ENCODE peak calls at places on chromosomes 2 and 18, in seven cellular contexts. One of them, this sample, is unnamed.

GRCh38 chr2:129915303-129915840 is 64.1 kb upstream of the RAB6C start:
- DNase-seq in psoas muscle: no peak
- DNase-seq in effector memory CD4-positive, alpha-beta T cell: no peak
- DNase-seq in aorta: peak; percentile 3
- DNase-seq in IMR-90: no peak
- DNase-seq in heart right ventricle: no peak
- DNase-seq in uterus: no peak
- DNase-seq in this sample: no peak

GRCh38 chr2:86284401-86284841 is 53.0 kb downstream of the REEP1 start:
- DNase-seq in psoas muscle: peak; percentile 71
- DNase-seq in effector memory CD4-positive, alpha-beta T cell: no peak
- DNase-seq in aorta: no peak
- DNase-seq in IMR-90: no peak
- DNase-seq in heart right ventricle: peak; percentile 69
- DNase-seq in uterus: no peak
- DNase-seq in this sample: no peak

GRCh38 chr2:117942958-117943672 is 70.8 kb downstream of the CCDC93 start:
- DNase-seq in psoas muscle: no peak
- DNase-seq in effector memory CD4-positive, alpha-beta T cell: no peak
- DNase-seq in aorta: no peak
- DNase-seq in IMR-90: peak; percentile 79
- DNase-seq in heart right ventricle: no peak
- DNase-seq in uterus: no peak
- DNase-seq in this sample: no peak

GRCh38 chr2:65228249-65228750 is 669 bp downstream of the ACTR2 start:
- DNase-seq in psoas muscle: no peak
- DNase-seq in effector memory CD4-positive, alpha-beta T cell: peak; percentile 34
- DNase-seq in aorta: no peak
- DNase-seq in IMR-90: peak; percentile 39
- DNase-seq in heart right ventricle: no peak
- DNase-seq in uterus: no peak
- DNase-seq in this sample: no peak

GRCh38 chr2:55616509-55617159 is 788 bp downstream of the PPP4R3B start:
- DNase-seq in psoas muscle: no peak
- DNase-seq in effector memory CD4-positive, alpha-beta T cell: peak; percentile 31
- DNase-seq in aorta: no peak
- DNase-seq in IMR-90: peak; percentile 68
- DNase-seq in heart right ventricle: no peak
- DNase-seq in uterus: no peak
- DNase-seq in this sample: no peak

GRCh38 chr2:241033994-241034393 is 35.6 kb downstream of the SNED1 start:
- DNase-seq in psoas muscle: no peak
- DNase-seq in effector memory CD4-positive, alpha-beta T cell: no peak
- DNase-seq in aorta: no peak
- DNase-seq in IMR-90: no peak
- DNase-seq in heart right ventricle: no peak
- DNase-seq in uterus: no peak
- DNase-seq in this sample: no peak

GRCh38 chr2:14533106-14533757 is 99.3 kb upstream of the LRATD1 start:
- DNase-seq in psoas muscle: no peak
- DNase-seq in effector memory CD4-positive, alpha-beta T cell: no peak
- DNase-seq in aorta: no peak
- DNase-seq in IMR-90: no peak
- DNase-seq in heart right ventricle: no peak
- DNase-seq in uterus: no peak
- DNase-seq in this sample: no peak

GRCh38 chr2:144477281-144477942 is 42.5 kb downstream of the ZEB2 start:
- DNase-seq in psoas muscle: no peak
- DNase-seq in effector memory CD4-positive, alpha-beta T cell: no peak
- DNase-seq in aorta: no peak
- DNase-seq in IMR-90: peak; percentile 74
- DNase-seq in heart right ventricle: no peak
- DNase-seq in uterus: no peak
- DNase-seq in this sample: no peak

GRCh38 chr2:230179086-230179485 is 40.7 kb downstream of the SP110 start:
- DNase-seq in psoas muscle: no peak
- DNase-seq in effector memory CD4-positive, alpha-beta T cell: no peak
- DNase-seq in aorta: no peak
- DNase-seq in IMR-90: no peak
- DNase-seq in heart right ventricle: no peak
- DNase-seq in uterus: no peak
- DNase-seq in this sample: no peak

GRCh38 chr18:68763082-68763481 is 34.8 kb upstream of the CCDC102B start:
- DNase-seq in psoas muscle: no peak
- DNase-seq in effector memory CD4-positive, alpha-beta T cell: no peak
- DNase-seq in aorta: no peak
- DNase-seq in IMR-90: peak; percentile 41
- DNase-seq in heart right ventricle: no peak
- DNase-seq in uterus: no peak
- DNase-seq in this sample: no peak

GRCh38 chr18:59067873-59068272 is 71.8 kb upstream of the SEC11C start:
- DNase-seq in psoas muscle: no peak
- DNase-seq in effector memory CD4-positive, alpha-beta T cell: no peak
- DNase-seq in aorta: no peak
- DNase-seq in IMR-90: peak; percentile 18
- DNase-seq in heart right ventricle: no peak
- DNase-seq in uterus: no peak
- DNase-seq in this sample: no peak

GRCh38 chr18:8140841-8141501 is 468.3 kb upstream of the RAB12 start:
- DNase-seq in psoas muscle: peak; percentile 68
- DNase-seq in effector memory CD4-positive, alpha-beta T cell: no peak
- DNase-seq in aorta: no peak
- DNase-seq in IMR-90: peak; percentile 82
- DNase-seq in heart right ventricle: peak; percentile 26
- DNase-seq in uterus: peak; percentile 78
- DNase-seq in this sample: peak; percentile 70

GRCh38 chr2:26088038-26088643 is 54.3 kb downstream of the RAB10 start:
- DNase-seq in psoas muscle: no peak
- DNase-seq in effector memory CD4-positive, alpha-beta T cell: no peak
- DNase-seq in aorta: no peak
- DNase-seq in IMR-90: peak; percentile 36
- DNase-seq in heart right ventricle: no peak
- DNase-seq in uterus: no peak
- DNase-seq in this sample: no peak

GRCh38 chr2:225667465-225667864 is 268.0 kb downstream of the NYAP2 start:
- DNase-seq in psoas muscle: no peak
- DNase-seq in effector memory CD4-positive, alpha-beta T cell: no peak
- DNase-seq in aorta: no peak
- DNase-seq in IMR-90: no peak
- DNase-seq in heart right ventricle: no peak
- DNase-seq in uterus: no peak
- DNase-seq in this sample: no peak

GRCh38 chr2:43092520-43093179 is 133.8 kb downstream of the ZFP36L2 start:
- DNase-seq in psoas muscle: no peak
- DNase-seq in effector memory CD4-positive, alpha-beta T cell: no peak
- DNase-seq in aorta: peak; percentile 45
- DNase-seq in IMR-90: no peak
- DNase-seq in heart right ventricle: no peak
- DNase-seq in uterus: no peak
- DNase-seq in this sample: no peak

GRCh38 chr2:59006204-59006603 is 765.1 kb upstream of the FANCL start:
- DNase-seq in psoas muscle: no peak
- DNase-seq in effector memory CD4-positive, alpha-beta T cell: no peak
- DNase-seq in aorta: no peak
- DNase-seq in IMR-90: no peak
- DNase-seq in heart right ventricle: no peak
- DNase-seq in uterus: no peak
- DNase-seq in this sample: no peak

GRCh38 chr2:230217424-230217823 is 2.4 kb downstream of the SP110 start:
- DNase-seq in psoas muscle: no peak
- DNase-seq in effector memory CD4-positive, alpha-beta T cell: no peak
- DNase-seq in aorta: no peak
- DNase-seq in IMR-90: no peak
- DNase-seq in heart right ventricle: no peak
- DNase-seq in uterus: no peak
- DNase-seq in this sample: no peak

GRCh38 chr2:150134223-150134858 is 353.1 kb downstream of the RND3 start:
- DNase-seq in psoas muscle: no peak
- DNase-seq in effector memory CD4-positive, alpha-beta T cell: no peak
- DNase-seq in aorta: no peak
- DNase-seq in IMR-90: peak; percentile 51
- DNase-seq in heart right ventricle: no peak
- DNase-seq in uterus: no peak
- DNase-seq in this sample: no peak

GRCh38 chr2:189393440-189394111 is 47.7 kb upstream of the WDR75 start:
- DNase-seq in psoas muscle: no peak
- DNase-seq in effector memory CD4-positive, alpha-beta T cell: no peak
- DNase-seq in aorta: no peak
- DNase-seq in IMR-90: peak; percentile 99
- DNase-seq in heart right ventricle: no peak
- DNase-seq in uterus: no peak
- DNase-seq in this sample: no peak

GRCh38 chr2:97011977-97012569 is 25.7 kb upstream of the FAM178B start:
- DNase-seq in psoas muscle: no peak
- DNase-seq in effector memory CD4-positive, alpha-beta T cell: no peak
- DNase-seq in aorta: no peak
- DNase-seq in IMR-90: peak; percentile 70
- DNase-seq in heart right ventricle: no peak
- DNase-seq in uterus: no peak
- DNase-seq in this sample: no peak

GRCh38 chr18:492451-492850 is 8.1 kb downstream of the COLEC12 start:
- DNase-seq in psoas muscle: no peak
- DNase-seq in effector memory CD4-positive, alpha-beta T cell: no peak
- DNase-seq in aorta: no peak
- DNase-seq in IMR-90: no peak
- DNase-seq in heart right ventricle: no peak
- DNase-seq in uterus: no peak
- DNase-seq in this sample: no peak

GRCh38 chr18:493974-494601 is 6.4 kb downstream of the COLEC12 start:
- DNase-seq in psoas muscle: no peak
- DNase-seq in effector memory CD4-positive, alpha-beta T cell: no peak
- DNase-seq in aorta: no peak
- DNase-seq in IMR-90: peak; percentile 54
- DNase-seq in heart right ventricle: no peak
- DNase-seq in uterus: no peak
- DNase-seq in this sample: no peak

GRCh38 chr18:495452-495851 is 5.0 kb downstream of the COLEC12 start:
- DNase-seq in psoas muscle: no peak
- DNase-seq in effector memory CD4-positive, alpha-beta T cell: no peak
- DNase-seq in aorta: no peak
- DNase-seq in IMR-90: no peak
- DNase-seq in heart right ventricle: no peak
- DNase-seq in uterus: no peak
- DNase-seq in this sample: no peak

GRCh38 chr18:495017-495416 is 5.5 kb downstream of the COLEC12 start:
- DNase-seq in psoas muscle: no peak
- DNase-seq in effector memory CD4-positive, alpha-beta T cell: no peak
- DNase-seq in aorta: no peak
- DNase-seq in IMR-90: peak; percentile 32
- DNase-seq in heart right ventricle: no peak
- DNase-seq in uterus: no peak
- DNase-seq in this sample: no peak

GRCh38 chr18:494602-494983 is 5.9 kb downstream of the COLEC12 start:
- DNase-seq in psoas muscle: no peak
- DNase-seq in effector memory CD4-positive, alpha-beta T cell: no peak
- DNase-seq in aorta: no peak
- DNase-seq in IMR-90: peak; percentile 94
- DNase-seq in heart right ventricle: no peak
- DNase-seq in uterus: no peak
- DNase-seq in this sample: no peak
- H3K27ac ChIP-seq in psoas muscle: no peak overlapping the region
- H3K27ac ChIP-seq in effector memory CD4-positive, alpha-beta T cell: no peak overlapping the region
- H3K27ac ChIP-seq in aorta: no peak overlapping the region
- H3K27ac ChIP-seq in IMR-90: no peak overlapping the region
- H3K27ac ChIP-seq in heart right ventricle: no peak overlapping the region
- H3K27ac ChIP-seq in uterus: no peak overlapping the region
- H3K27ac ChIP-seq in this sample: no peak overlapping the region

GRCh38 chr2:23409246-23409645 is 24.3 kb downstream of the KLHL29 start:
- DNase-seq in psoas muscle: no peak
- DNase-seq in effector memory CD4-positive, alpha-beta T cell: no peak
- DNase-seq in aorta: no peak
- DNase-seq in IMR-90: no peak
- DNase-seq in heart right ventricle: no peak
- DNase-seq in uterus: no peak
- DNase-seq in this sample: no peak
- H3K27ac ChIP-seq in psoas muscle: no peak overlapping the region
- H3K27ac ChIP-seq in effector memory CD4-positive, alpha-beta T cell: no peak overlapping the region
- H3K27ac ChIP-seq in aorta: no peak overlapping the region
- H3K27ac ChIP-seq in IMR-90: no peak overlapping the region
- H3K27ac ChIP-seq in heart right ventricle: no peak overlapping the region
- H3K27ac ChIP-seq in uterus: no peak overlapping the region
- H3K27ac ChIP-seq in this sample: no peak overlapping the region

DNA sequence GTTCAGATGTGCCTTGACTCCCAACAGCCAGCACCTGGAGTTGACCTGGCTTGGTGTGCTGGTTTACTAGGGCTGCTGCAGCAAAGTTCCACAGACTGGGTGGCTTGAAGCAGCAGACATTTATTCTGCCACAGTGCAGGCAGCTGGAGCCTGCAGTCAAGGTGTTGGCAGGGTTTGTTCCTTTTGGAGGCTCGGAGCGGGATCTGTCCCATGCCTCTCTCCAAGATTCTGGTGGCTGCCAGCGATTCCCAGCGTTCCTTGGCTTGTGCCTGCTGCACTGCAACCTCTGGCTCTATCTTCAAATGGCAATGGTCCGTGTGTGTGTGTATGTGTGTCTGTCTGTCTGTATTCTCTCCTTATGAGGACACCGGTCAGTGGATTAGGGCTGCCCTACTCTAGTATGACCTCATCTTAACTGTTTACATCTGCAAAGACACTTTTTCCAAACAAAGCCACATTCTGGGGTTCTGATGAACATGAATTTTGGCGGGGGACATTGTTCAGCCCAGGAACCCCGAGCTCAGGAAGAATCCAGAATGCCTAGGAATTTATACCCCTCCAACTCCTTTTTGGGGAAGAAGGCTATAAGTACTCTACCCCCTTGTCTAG is 44.7 kb upstream of the TMEM131 start:
- DNase-seq in psoas muscle: no peak
- DNase-seq in effector memory CD4-positive, alpha-beta T cell: no peak
- DNase-seq in aorta: no peak
- DNase-seq in IMR-90: no peak
- DNase-seq in heart right ventricle: no peak
- DNase-seq in uterus: no peak
- DNase-seq in this sample: no peak
- H3K27ac ChIP-seq in psoas muscle: peak overlapping the region; percentile 46
- H3K27ac ChIP-seq in effector memory CD4-positive, alpha-beta T cell: no peak overlapping the region
- H3K27ac ChIP-seq in aorta: no peak overlapping the region
- H3K27ac ChIP-seq in IMR-90: no peak overlapping the region
- H3K27ac ChIP-seq in heart right ventricle: no peak overlapping the region
- H3K27ac ChIP-seq in uterus: no peak overlapping the region
- H3K27ac ChIP-seq in this sample: no peak overlapping the region

GRCh38 chr2:62042400-62042799 is 136.9 kb downstream of the COMMD1 start:
- DNase-seq in psoas muscle: no peak
- DNase-seq in effector memory CD4-positive, alpha-beta T cell: no peak
- DNase-seq in aorta: no peak
- DNase-seq in IMR-90: no peak
- DNase-seq in heart right ventricle: no peak
- DNase-seq in uterus: no peak
- DNase-seq in this sample: no peak

GRCh38 chr2:62036761-62037250 is 131.3 kb downstream of the COMMD1 start:
- DNase-seq in psoas muscle: no peak
- DNase-seq in effector memory CD4-positive, alpha-beta T cell: no peak
- DNase-seq in aorta: no peak
- DNase-seq in IMR-90: no peak
- DNase-seq in heart right ventricle: no peak
- DNase-seq in uterus: no peak
- DNase-seq in this sample: no peak

GRCh38 chr2:62036229-62036628 is 130.8 kb downstream of the COMMD1 start:
- DNase-seq in psoas muscle: no peak
- DNase-seq in effector memory CD4-positive, alpha-beta T cell: no peak
- DNase-seq in aorta: no peak
- DNase-seq in IMR-90: no peak
- DNase-seq in heart right ventricle: no peak
- DNase-seq in uterus: no peak
- DNase-seq in this sample: no peak

GRCh38 chr2:62042944-62043343 is 137.5 kb downstream of the COMMD1 start:
- DNase-seq in psoas muscle: no peak
- DNase-seq in effector memory CD4-positive, alpha-beta T cell: no peak
- DNase-seq in aorta: no peak
- DNase-seq in IMR-90: peak; percentile 23
- DNase-seq in heart right ventricle: no peak
- DNase-seq in uterus: no peak
- DNase-seq in this sample: no peak

GRCh38 chr2:62038980-62039771 is 133.7 kb downstream of the COMMD1 start:
- DNase-seq in psoas muscle: no peak
- DNase-seq in effector memory CD4-positive, alpha-beta T cell: no peak
- DNase-seq in aorta: no peak
- DNase-seq in IMR-90: peak; percentile 55
- DNase-seq in heart right ventricle: no peak
- DNase-seq in uterus: no peak
- DNase-seq in this sample: no peak
- H3K27ac ChIP-seq in psoas muscle: no peak overlapping the region
- H3K27ac ChIP-seq in effector memory CD4-positive, alpha-beta T cell: no peak overlapping the region
- H3K27ac ChIP-seq in aorta: no peak overlapping the region
- H3K27ac ChIP-seq in IMR-90: no peak overlapping the region
- H3K27ac ChIP-seq in heart right ventricle: no peak overlapping the region
- H3K27ac ChIP-seq in uterus: no peak overlapping the region
- H3K27ac ChIP-seq in this sample: no peak overlapping the region